ENCODE peak calls at places on chromosomes 16 and 17, in seven cellular contexts. B is uterus, L is breast epithelium, Z is tibial nerve, A is astrocyte of the cerebellum, S is fibroblast of lung, R is heart left ventricle. H is an unnamed sample.

GRCh38 chr17:2054262-2054739 is 602 bp upstream of the HIC1 start:
- DNase-seq in B (peak), L (no peak), Z (no peak), A (no peak), S (peak), R (no peak), H (no peak)

GRCh38 chr16:88062341-88062861 is 111.2 kb downstream of the BANP start:
- DNase-seq in B (peak), L (no peak), Z (peak), A (peak), S (peak), R (peak), H (no peak)

GRCh38 chr17:63442549-63443035 is 3.5 kb downstream of the CYB561 start:
- DNase-seq in B (no peak), L (no peak), Z (no peak), A (no peak), S (no peak), R (no peak), H (no peak)

GRCh38 chr16:19809693-19810092 is 75.0 kb downstream of the GPRC5B start:
- DNase-seq in B (no peak), L (no peak), Z (no peak), A (no peak), S (no peak), R (no peak), H (no peak)

GRCh38 chr17:63487014-63487339 is 10.1 kb downstream of the ACE start:
- DNase-seq in B (no peak), L (no peak), Z (no peak), A (no peak), S (no peak), R (no peak), H (no peak)

GRCh38 chr17:42097691-42098661 is at the start of gene ZNF385C:
- DNase-seq in B (no peak), L (no peak), Z (no peak), A (no peak), S (no peak), R (no peak), H (no peak)

GRCh38 chr17:2181206-2181983 is 122.2 kb downstream of the SMG6 start:
- DNase-seq in B (peak), L (no peak), Z (no peak), A (peak), S (peak), R (peak), H (no peak)

GRCh38 chr16:82187829-82188228 is 17.8 kb upstream of the MPHOSPH6 start:
- DNase-seq in B (no peak), L (no peak), Z (no peak), A (no peak), S (no peak), R (no peak), H (no peak)

GRCh38 chr17:1179635-1180433 is at the start of gene ABR:
- DNase-seq in B (peak), L (no peak), Z (no peak), A (no peak), S (peak), R (peak), H (no peak)

GRCh38 chr17:74063439-74063838 is 140.0 kb upstream of the RPL38 start:
- DNase-seq in B (no peak), L (no peak), Z (no peak), A (no peak), S (no peak), R (no peak), H (no peak)
- TF ChIP-seq CTCF in B (no peak), L (no peak), Z (no peak), A (no peak), S (no peak), R (no peak), H (no peak)

GRCh38 chr16:6602401-6602800 is 730.2 kb upstream of the RBFOX1 start:
- DNase-seq in B (no peak), L (no peak), Z (no peak), A (no peak), S (no peak), R (no peak), H (peak)
- H3K4me3 ChIP-seq in B (no peak), L (no peak), Z (no peak), A (no peak), S (no peak), R (no peak), H (no peak)

GRCh38 chr17:18248300-18248731 is 10.2 kb downstream of the FLII start:
- DNase-seq in B (peak), L (peak), Z (peak), A (peak), S (peak), R (peak), H (no peak)
- TF ChIP-seq CTCF in B (peak), L (peak), Z (peak), A (peak), S (peak), R (peak), H (peak)

DNA sequence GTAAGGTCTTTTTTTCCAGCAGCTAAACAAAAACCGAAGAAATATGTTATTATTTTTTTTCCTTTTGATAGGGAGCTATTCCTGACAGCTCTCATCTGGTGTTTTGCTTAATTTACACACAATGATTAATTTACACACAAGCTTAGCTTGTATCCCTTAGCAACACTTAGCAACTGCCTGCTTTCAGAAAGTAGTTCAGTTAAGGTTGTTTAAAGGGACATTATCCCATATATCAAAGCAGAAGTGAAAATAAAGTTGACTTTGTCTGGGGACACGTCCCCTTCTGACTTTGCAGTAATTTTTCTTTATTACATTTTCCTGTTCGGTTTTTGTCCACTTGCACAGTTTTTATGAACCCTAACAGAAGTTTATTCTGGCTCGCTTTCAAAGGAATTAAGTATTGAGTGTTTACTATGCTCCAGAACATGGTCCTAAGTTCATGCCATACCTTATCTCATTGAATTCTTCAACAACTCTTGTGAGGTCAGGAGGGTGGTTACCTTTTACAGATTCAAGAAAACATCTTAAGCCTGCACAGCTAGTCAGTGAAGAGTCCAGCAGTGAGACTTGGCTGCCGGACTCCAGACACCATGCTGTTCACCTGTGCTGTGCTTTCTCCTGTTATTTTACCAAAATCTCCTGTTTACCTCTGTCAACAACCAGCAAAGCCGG is 41.5 kb downstream of the ARHGAP44 start:
- DNase-seq in B (no peak), L (no peak), Z (no peak), A (no peak), S (no peak), R (no peak), H (no peak)
- H3K4me3 ChIP-seq in B (no peak), L (no peak), Z (no peak), A (no peak), S (no peak), R (no peak), H (no peak)

DNA sequence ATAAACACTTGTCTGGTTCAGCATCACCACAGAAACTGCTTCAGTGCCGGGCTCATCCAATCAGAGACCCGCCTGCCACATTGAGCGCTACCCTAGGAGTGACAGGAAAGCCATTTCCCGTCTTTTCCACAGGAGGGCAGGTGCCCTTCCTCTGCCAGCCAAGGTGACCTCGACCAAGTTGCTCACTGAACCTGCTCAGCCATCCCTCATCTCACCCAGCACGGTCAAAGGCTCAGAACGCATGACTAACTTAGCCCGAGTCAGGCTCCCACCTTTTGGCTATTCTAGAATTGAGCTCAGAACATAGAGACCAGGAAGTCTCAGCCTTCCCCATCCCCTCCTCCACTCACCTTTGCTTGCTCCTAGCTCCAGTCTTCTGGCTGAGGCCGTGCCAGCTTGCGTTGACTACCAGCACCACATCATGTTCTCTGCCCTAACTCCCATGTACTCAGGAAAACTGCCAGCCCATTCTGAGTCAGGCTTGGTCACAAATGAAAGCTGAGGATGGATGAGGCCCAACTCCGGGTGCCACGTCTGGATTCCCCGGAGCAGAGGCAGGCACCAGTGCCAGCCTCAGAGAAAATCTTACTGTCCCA is 15.6 kb downstream of the MRPS23 start:
- DNase-seq in B (no peak), L (peak), Z (no peak), A (no peak), S (no peak), R (no peak), H (no peak)
- TF ChIP-seq CTCF in B (no peak), L (no peak), Z (no peak), A (no peak), S (no peak), R (no peak), H (peak)

GRCh38 chr17:50192873-50193274 is 8.6 kb downstream of the COL1A1 start:
- DNase-seq in B (no peak), L (no peak), Z (no peak), A (no peak), S (no peak), R (no peak), H (no peak)
- H3K4me3 ChIP-seq in B (no peak), L (no peak), Z (no peak), A (no peak), S (no peak), R (no peak), H (no peak)

GRCh38 chr17:64741924-64742670 is 80.0 kb upstream of the SMURF2 start:
- DNase-seq in B (peak), L (peak), Z (peak), A (no peak), S (peak), R (peak), H (no peak)

GRCh38 chr17:64732336-64733006 is 70.4 kb upstream of the SMURF2 start:
- DNase-seq in B (no peak), L (no peak), Z (peak), A (peak), S (peak), R (peak), H (no peak)

GRCh38 chr17:64741038-64741641 is 79.0 kb upstream of the SMURF2 start:
- DNase-seq in B (no peak), L (no peak), Z (no peak), A (peak), S (peak), R (peak), H (no peak)

GRCh38 chr17:64739316-64740058 is 77.4 kb upstream of the SMURF2 start:
- DNase-seq in B (no peak), L (no peak), Z (no peak), A (no peak), S (peak), R (no peak), H (no peak)

DNA sequence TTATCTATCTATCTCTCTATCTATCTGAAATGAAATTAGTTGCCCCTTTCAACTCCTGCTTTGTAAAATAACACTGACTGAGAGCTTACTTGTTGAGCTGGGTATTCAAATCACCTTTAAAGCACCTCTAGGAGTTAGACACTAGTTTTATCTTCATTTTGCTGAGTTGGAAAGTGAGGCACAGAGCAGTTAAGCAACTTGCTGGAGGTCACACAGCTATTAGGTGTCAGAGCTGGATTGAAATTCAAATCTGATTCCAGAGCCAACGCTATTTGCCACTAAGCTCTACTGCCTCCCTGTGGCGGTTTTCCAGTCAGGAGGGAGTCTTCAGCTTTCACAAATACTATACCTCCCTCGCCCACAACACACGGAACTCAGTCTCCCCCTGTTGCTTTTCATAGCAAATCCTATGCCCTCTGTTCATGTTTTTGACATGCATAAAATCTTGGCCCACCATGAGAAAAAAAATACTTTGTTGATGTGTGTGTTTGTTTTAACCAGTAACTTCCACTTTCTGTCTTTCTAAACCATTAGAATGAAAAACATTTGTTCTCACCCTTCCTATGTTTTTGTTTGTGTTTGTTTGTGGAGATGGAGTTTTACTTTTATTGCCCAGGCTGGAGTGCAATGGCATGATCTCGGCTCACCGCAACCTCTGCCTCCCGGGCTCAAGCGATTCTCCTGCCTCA is 74.8 kb upstream of the SMURF2 start:
- DNase-seq in B (no peak), L (no peak), Z (no peak), A (no peak), S (peak), R (peak), H (no peak)
- TF ChIP-seq CTCF in B (peak), L (no peak), Z (peak), A (peak), S (peak), R (peak), H (peak)

H was measured in LNCaP clone FGC.